ENCODE peak calls at places on chromosome 16, in seven cellular contexts. Q, E, G, N, S, I and C are unnamed samples.

GRCh38 chr16:46620265-46621005 is 744 bp downstream of the SHCBP1 start:
- DNase-seq in Q (no peak), G (no peak), N (peak), I (peak), E (no peak), S (peak), C (peak)

GRCh38 chr16:5422643-5423496 is 325.3 kb upstream of the EEF2KMT start:
- DNase-seq in N (peak), I (no peak), E (no peak), G (no peak), S (no peak), Q (no peak), C (no peak)

GRCh38 chr16:58197314-58198012 is 443 bp downstream of the CSNK2A2 start:
- DNase-seq in N (peak), S (no peak), I (no peak), G (no peak), Q (no peak), E (no peak), C (peak)

GRCh38 chr16:48629016-48629415 is 19.0 kb upstream of the N4BP1 start:
- DNase-seq in E (no peak), Q (no peak), G (no peak), I (no peak), N (no peak), S (no peak), C (no peak)

GRCh38 chr16:61042736-61043135 is 993.5 kb downstream of the CDH8 start:
- DNase-seq in E (no peak), G (no peak), I (no peak), Q (no peak), N (no peak), S (peak), C (no peak)

GRCh38 chr16:23679986-23680336 is 1.3 kb downstream of the PLK1 start:
- DNase-seq in G (no peak), I (no peak), S (no peak), Q (no peak), N (peak), E (no peak), C (no peak)

GRCh38 chr16:24755201-24755874 is 25.9 kb downstream of the TNRC6A start:
- DNase-seq in E (no peak), G (no peak), Q (no peak), N (no peak), I (no peak), S (no peak), C (no peak)

GRCh38 chr16:51025588-51026290 is 125.3 kb downstream of the SALL1 start:
- DNase-seq in Q (no peak), I (no peak), E (no peak), G (no peak), S (no peak), N (no peak), C (no peak)

GRCh38 chr16:50267651-50268050 is 1.3 kb downstream of the ADCY7 start:
- DNase-seq in E (no peak), S (peak), N (peak), Q (no peak), G (no peak), I (no peak), C (peak)

GRCh38 chr16:57987441-57988177 is 12.9 kb downstream of the ZNF319 start:
- DNase-seq in S (no peak), G (no peak), E (no peak), N (no peak), Q (no peak), I (no peak), C (no peak)

GRCh38 chr16:25014500-25015147 is 545 bp downstream of the ARHGAP17 start:
- DNase-seq in S (peak), E (peak), Q (no peak), N (peak), I (peak), G (peak), C (peak)

GRCh38 chr16:19153876-19154275 is 14.2 kb upstream of the SYT17 start:
- DNase-seq in I (no peak), N (peak), E (no peak), S (no peak), G (no peak), Q (peak), C (no peak)

GRCh38 chr16:4273858-4274291 is 1.1 kb upstream of the TFAP4 start:
- DNase-seq in G (no peak), S (peak), I (peak), E (no peak), N (peak), Q (peak), C (peak)

GRCh38 chr16:79593074-79593531 is 7.4 kb downstream of the MAF start:
- DNase-seq in G (no peak), Q (no peak), E (no peak), I (no peak), S (no peak), N (no peak), C (peak)

GRCh38 chr16:13873835-13874438 is 46.0 kb upstream of the ERCC4 start:
- DNase-seq in I (peak), N (no peak), G (no peak), S (peak), E (no peak), Q (peak), C (no peak)

GRCh38 chr16:74923766-74924460 is 61.0 kb downstream of the WDR59 start:
- DNase-seq in S (no peak), N (no peak), Q (no peak), I (peak), G (no peak), E (no peak), C (no peak)

GRCh38 chr16:64196444-64196843 is 925.4 kb downstream of the CDH11 start:
- DNase-seq in I (peak), N (no peak), G (no peak), Q (no peak), S (no peak), E (no peak), C (no peak)

GRCh38 chr16:22183901-22184614 is 21.8 kb downstream of the SDR42E2 start:
- DNase-seq in Q (no peak), E (no peak), S (no peak), I (no peak), N (no peak), G (no peak), C (peak)

GRCh38 chr16:4691666-4692412 is 1.5 kb upstream of the NUDT16L1 start:
- DNase-seq in I (no peak), E (no peak), S (no peak), G (no peak), N (no peak), Q (no peak), C (no peak)

GRCh38 chr16:29744541-29745101 is 1.2 kb downstream of the C16orf54 start:
- DNase-seq in Q (no peak), G (no peak), E (no peak), I (no peak), S (peak), N (no peak), C (no peak)

GRCh38 chr16:85767569-85767968 is 16.7 kb upstream of the C16orf74 start:
- DNase-seq in E (no peak), N (no peak), Q (peak), I (peak), S (no peak), G (no peak), C (no peak)

GRCh38 chr16:85567101-85567866 is 45.8 kb upstream of the GSE1 start:
- DNase-seq in S (peak), I (no peak), E (no peak), N (no peak), G (no peak), Q (no peak), C (no peak)

GRCh38 chr16:66428682-66429251 is 1.7 kb downstream of the BEAN1 start:
- DNase-seq in S (no peak), Q (no peak), E (no peak), N (no peak), I (no peak), G (no peak), C (no peak)

GRCh38 chr16:66542396-66542795 is 7.5 kb downstream of the TK2 start:
- DNase-seq in N (no peak), Q (no peak), G (no peak), S (no peak), E (no peak), I (no peak), C (no peak)

GRCh38 chr16:67632415-67633172 is 12.3 kb upstream of the CARMIL2 start:
- DNase-seq in G (no peak), S (no peak), Q (no peak), E (no peak), N (no peak), I (peak), C (no peak)

GRCh38 chr16:64933890-64934289 is 188.0 kb downstream of the CDH11 start:
- DNase-seq in Q (no peak), N (no peak), E (no peak), G (no peak), S (no peak), I (no peak), C (no peak)

GRCh38 chr16:64417711-64418227 is 704.1 kb downstream of the CDH11 start:
- DNase-seq in E (no peak), N (no peak), I (peak), S (no peak), Q (no peak), G (no peak), C (no peak)

GRCh38 chr16:11621920-11622651 is 35.4 kb upstream of the LITAF start:
- DNase-seq in I (no peak), N (peak), Q (no peak), G (peak), E (no peak), S (no peak), C (peak)

GRCh38 chr16:53084736-53085538 is 30.1 kb downstream of the CHD9 start:
- DNase-seq in S (no peak), E (no peak), I (peak), N (no peak), Q (no peak), G (no peak), C (no peak)

GRCh38 chr16:29030086-29030840 is 45.4 kb downstream of the LAT start:
- DNase-seq in E (no peak), N (no peak), S (no peak), Q (no peak), I (no peak), G (no peak), C (no peak)

GRCh38 chr16:65783709-65784474 is 582.6 kb upstream of the CDH5 start:
- DNase-seq in G (no peak), I (peak), Q (no peak), N (no peak), E (no peak), S (no peak), C (no peak)

GRCh38 chr16:27969574-27969973 is 93.9 kb downstream of the GSG1L start:
- DNase-seq in I (peak), G (no peak), N (no peak), S (no peak), E (no peak), Q (no peak), C (no peak)

GRCh38 chr16:35564148-35564547 is 2104.7 kb downstream of the TP53TG3F start:
- DNase-seq in I (no peak), E (no peak), N (no peak), Q (no peak), S (no peak), G (no peak), C (no peak)

GRCh38 chr16:50151744-50152143 is 1.4 kb upstream of the TENT4B start:
- DNase-seq in N (peak), G (no peak), Q (no peak), I (no peak), E (no peak), S (no peak), C (peak)

GRCh38 chr16:88706288-88706964 is at the start of the genes CTU2 and RNF166:
- DNase-seq in Q (peak), N (peak), S (peak), G (peak), E (peak), I (peak), C (peak)

GRCh38 chr16:5619314-5619713 is 521.7 kb upstream of the EEF2KMT start:
- DNase-seq in G (no peak), N (no peak), Q (no peak), E (no peak), I (no peak), S (no peak), C (no peak)

GRCh38 chr16:89322381-89323119 is 105.0 kb downstream of the ZNF778 start:
- DNase-seq in I (peak), Q (no peak), N (no peak), E (no peak), S (no peak), G (no peak), C (no peak)